ENCODE peak calls at places on chromosomes 12 and 14, in six cellular contexts. T, Z, R, Q, I and A are unnamed samples.

GRCh38 chr12:2804390-2805145 is 7.9 kb upstream of the ITFG2 start:
- DNase-seq in T (peak; percentile 42), Z (no peak), R (no peak), Q (peak; percentile 60), I (no peak), A (peak; percentile 90)

GRCh38 chr14:65949711-65950516 is 536.3 kb upstream of the CCDC196 start:
- DNase-seq in T (peak; percentile 31), Z (no peak), R (peak; percentile 4), Q (peak; percentile 9), I (peak; percentile 54), A (peak; percentile 96)

GRCh38 chr12:53766881-53767280 is 15.1 kb upstream of the CISTR start:
- DNase-seq in T (no peak), Z (no peak), R (no peak), Q (no peak), I (no peak), A (no peak)

GRCh38 chr12:117039891-117040309 is 59.3 kb downstream of the TESC start:
- DNase-seq in T (no peak), Z (no peak), R (no peak), Q (no peak), I (no peak), A (no peak)

GRCh38 chr12:105331805-105332251 is 1.3 kb downstream of the C12orf75 start:
- DNase-seq in T (peak; percentile 37), Z (no peak), R (no peak), Q (no peak), I (no peak), A (no peak)

GRCh38 chr14:27917896-27918295 is 848.7 kb upstream of the FOXG1 start:
- DNase-seq in T (peak; percentile 13), Z (no peak), R (no peak), Q (no peak), I (no peak), A (no peak)

GRCh38 chr14:55508676-55509075 is 68.3 kb upstream of the TBPL2 start:
- DNase-seq in T (no peak), Z (no peak), R (no peak), Q (no peak), I (no peak), A (no peak)

GRCh38 chr12:106211973-106212372 is 35.8 kb downstream of the CKAP4 start:
- DNase-seq in T (no peak), Z (no peak), R (no peak), Q (no peak), I (no peak), A (peak; percentile 64)

GRCh38 chr14:73289729-73290128 is 52.4 kb downstream of the PAPLN start:
- DNase-seq in T (no peak), Z (no peak), R (no peak), Q (no peak), I (no peak), A (no peak)

GRCh38 chr12:5447329-5447728 is 15.4 kb downstream of the NTF3 start:
- DNase-seq in T (no peak), Z (no peak), R (no peak), Q (no peak), I (no peak), A (no peak)

GRCh38 chr12:111182391-111182790 is 186.5 kb downstream of the PHETA1 start:
- DNase-seq in T (no peak), Z (no peak), R (no peak), Q (no peak), I (no peak), A (no peak)

GRCh38 chr14:92511472-92512247 is 1.9 kb upstream of the RIN3 start:
- DNase-seq in T (no peak), Z (no peak), R (peak; percentile 94), Q (peak; percentile 94), I (peak; percentile 86), A (no peak)